ENCODE peak calls at places on chromosomes 12 and 14, in five cellular contexts. A is transverse colon, U is heart right ventricle, X is kidney epithelial cell, G is choroid plexus epithelial cell. E is an unnamed sample.

GRCh38 chr12:95413576-95413975 is 60.4 kb upstream of the METAP2 start:
- DNase-seq in A (no peak), U (no peak), X (no peak), G (peak), E (no peak)

GRCh38 chr12:14834502-14834901 is 8.8 kb downstream of the ART4 start:
- DNase-seq in A (no peak), U (no peak), X (no peak), G (peak), E (no peak)

GRCh38 chr14:74793506-74794155 is 30.5 kb downstream of the YLPM1 start:
- DNase-seq in A (no peak), U (no peak), X (no peak), G (peak), E (no peak)

GRCh38 chr14:104394606-104394910 is 185.0 kb upstream of the C14orf180 start:
- DNase-seq in A (no peak), U (no peak), X (no peak), G (no peak), E (no peak)

GRCh38 chr14:24353551-24354529 is 14.0 kb upstream of the RIPK3 start:
- DNase-seq in A (peak), U (no peak), X (no peak), G (peak), E (no peak)

GRCh38 chr12:123433615-123434014 is 2.9 kb downstream of the RILPL2 start:
- DNase-seq in A (no peak), U (no peak), X (no peak), G (no peak), E (no peak)

GRCh38 chr12:19893514-19893913 is 454.2 kb downstream of the AEBP2 start:
- DNase-seq in A (no peak), U (no peak), X (no peak), G (peak), E (no peak)

GRCh38 chr14:72965249-72965648 is 39.0 kb downstream of the DCAF4 start:
- DNase-seq in A (no peak), U (no peak), X (no peak), G (peak), E (no peak)

GRCh38 chr12:111444314-111444705 is 38.6 kb downstream of the SH2B3 start:
- DNase-seq in A (peak), U (no peak), X (no peak), G (no peak), E (no peak)

GRCh38 chr14:30521899-30522736 is 36.8 kb upstream of the G2E3 start:
- DNase-seq in A (no peak), U (no peak), X (peak), G (peak), E (no peak)

GRCh38 chr12:51323317-51323960 is 535 bp downstream of the BIN2 start:
- DNase-seq in A (peak), U (no peak), X (no peak), G (no peak), E (no peak)

GRCh38 chr12:49930515-49931288 is 19.8 kb upstream of the AQP2 start:
- DNase-seq in A (no peak), U (no peak), X (peak), G (peak), E (no peak)

GRCh38 chr12:13062669-13063068 is 18.5 kb downstream of the FAM234B start:
- DNase-seq in A (no peak), U (no peak), X (no peak), G (no peak), E (no peak)

GRCh38 chr14:96205059-96205993 is 687 bp downstream of the BDKRB2 start:
- DNase-seq in A (no peak), U (no peak), X (no peak), G (no peak), E (no peak)

GRCh38 chr14:100438678-100439592 is 115.8 kb downstream of the SLC25A47 start:
- DNase-seq in A (peak), U (no peak), X (peak), G (peak), E (peak)

GRCh38 chr14:101636081-101636560 is 74.8 kb downstream of the DIO3 start:
- DNase-seq in A (no peak), U (no peak), X (no peak), G (no peak), E (no peak)

GRCh38 chr12:76277480-76277879 is 70.7 kb downstream of the BBS10 start:
- DNase-seq in A (no peak), U (no peak), X (peak), G (peak), E (no peak)

GRCh38 chr12:7161811-7162210 is 27.7 kb upstream of the PEX5 start:
- DNase-seq in A (no peak), U (no peak), X (no peak), G (no peak), E (no peak)

GRCh38 chr12:42760550-42760949 is 171.0 kb upstream of the PRICKLE1 start:
- DNase-seq in A (no peak), U (no peak), X (no peak), G (no peak), E (no peak)

GRCh38 chr12:79886917-79887519 is 47.9 kb downstream of the PPP1R12A start:
- DNase-seq in A (no peak), U (no peak), X (peak), G (peak), E (peak)

GRCh38 chr14:73188501-73188903 is 48.8 kb upstream of the PAPLN start:
- DNase-seq in A (no peak), U (no peak), X (no peak), G (peak), E (no peak)

GRCh38 chr14:61196792-61197191 is 84.3 kb downstream of the TMEM30B start:
- DNase-seq in A (no peak), U (no peak), X (no peak), G (peak), E (no peak)

GRCh38 chr14:75911883-75912282 is 69.9 kb downstream of the TGFB3 start:
- DNase-seq in A (peak), U (no peak), X (no peak), G (peak), E (peak)

GRCh38 chr12:98945864-98946263 is 300.8 kb downstream of the APAF1 start:
- DNase-seq in A (no peak), U (no peak), X (no peak), G (no peak), E (no peak)

GRCh38 chr12:123267991-123268843 is 3.4 kb downstream of the CDK2AP1 start:
- DNase-seq in A (peak), U (peak), X (no peak), G (no peak), E (no peak)

GRCh38 chr12:9333129-9333528 is 124.9 kb upstream of the PZP start:
- DNase-seq in A (no peak), U (no peak), X (no peak), G (no peak), E (no peak)

GRCh38 chr12:124736115-124737039 is 127.3 kb downstream of the SCARB1 start:
- DNase-seq in A (no peak), U (no peak), X (no peak), G (no peak), E (no peak)

GRCh38 chr14:34554540-34555250 is 15.2 kb upstream of the EAPP start:
- DNase-seq in A (no peak), U (no peak), X (no peak), G (peak), E (no peak)

GRCh38 chr12:110728628-110729027 is 14.1 kb downstream of the PPP1CC start:
- DNase-seq in A (no peak), U (no peak), X (no peak), G (no peak), E (no peak)

GRCh38 chr12:80829767-80830166 is 108.0 kb downstream of the LIN7A start:
- DNase-seq in A (no peak), U (no peak), X (no peak), G (peak), E (no peak)

GRCh38 chr12:54217774-54218221 is 29.0 kb upstream of the SMUG1 start:
- DNase-seq in A (peak), U (no peak), X (no peak), G (peak), E (no peak)

GRCh38 chr12:54216580-54217308 is 28.0 kb upstream of the SMUG1 start:
- DNase-seq in A (peak), U (peak), X (no peak), G (peak), E (no peak)

GRCh38 chr12:54214553-54215374 is 26.0 kb upstream of the SMUG1 start:
- DNase-seq in A (peak), U (peak), X (peak), G (peak), E (peak)

GRCh38 chr12:54215990-54216579 is 27.3 kb upstream of the SMUG1 start:
- DNase-seq in A (peak), U (no peak), X (no peak), G (no peak), E (no peak)

DNA sequence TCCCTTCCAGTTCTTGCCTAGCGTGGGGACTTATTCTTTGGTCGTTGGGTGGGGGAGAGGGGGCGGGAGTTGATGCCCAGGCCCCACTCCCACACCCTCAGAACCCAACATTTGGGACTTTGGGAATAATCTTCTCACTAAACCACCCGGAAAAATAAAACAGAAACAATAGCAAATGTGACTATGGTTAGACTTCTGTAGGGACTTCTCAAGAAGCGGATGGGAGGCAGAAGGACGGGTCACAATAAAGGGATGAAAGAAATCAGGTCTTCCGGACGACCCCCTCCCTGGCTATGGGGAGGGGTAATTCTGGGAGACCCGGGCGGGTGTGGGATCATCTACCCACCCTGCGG is 28.5 kb upstream of the SMUG1 start:
- DNase-seq in A (no peak), U (no peak), X (no peak), G (no peak), E (no peak)
- TF ChIP-seq CTCF in A (no peak), U (peak), X (no peak), G (no peak), E (no peak)

DNA sequence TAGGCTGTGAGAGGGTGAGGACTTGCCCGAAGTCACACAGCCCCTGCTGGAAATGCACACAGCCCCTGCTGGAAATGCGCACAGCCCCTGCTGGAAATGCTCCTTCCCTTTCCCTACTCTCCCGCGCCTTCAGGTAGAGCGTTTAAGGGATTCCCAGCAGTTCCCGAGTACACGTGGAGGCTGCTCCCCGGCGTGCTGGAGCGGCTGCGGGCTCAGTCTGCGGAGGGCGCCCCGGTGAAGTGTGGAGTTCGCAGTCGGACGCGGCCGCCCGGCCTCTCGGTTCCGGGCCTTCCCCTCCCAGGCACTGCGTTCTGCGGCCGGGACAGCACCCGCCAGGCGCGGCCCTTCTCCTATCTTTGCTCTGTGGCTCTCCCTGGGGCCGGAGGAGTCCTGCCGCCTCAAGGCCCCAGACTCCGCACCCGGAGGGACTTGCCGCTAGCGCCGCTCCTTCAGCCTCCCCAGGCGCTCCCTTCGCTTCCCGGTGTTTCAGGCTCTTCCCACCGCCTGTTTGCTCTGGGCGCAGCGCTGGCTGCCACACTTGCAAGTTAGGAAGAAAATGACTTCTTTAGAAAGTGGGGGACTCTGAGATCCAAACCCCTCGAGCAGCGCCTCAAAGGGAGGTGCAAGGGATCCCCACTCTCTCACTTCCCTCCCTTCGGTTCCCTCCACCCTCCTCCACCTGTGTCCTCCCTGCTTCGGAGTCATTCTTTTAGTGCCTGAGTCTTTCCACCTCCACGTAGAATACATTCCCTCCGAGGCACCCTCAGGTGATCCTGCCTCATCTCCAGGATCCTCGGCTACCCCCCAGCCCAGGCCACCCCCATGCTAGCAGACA is 8.3 kb upstream of the TBX5 start:
- DNase-seq in A (no peak), U (no peak), X (no peak), G (no peak), E (no peak)
- H3K4me3 ChIP-seq in A (no peak), U (no peak), X (no peak), G (no peak), E (no peak)

GRCh38 chr12:120668797-120669054 is 18.2 kb upstream of the MLEC start:
- DNase-seq in A (no peak), U (no peak), X (no peak), G (no peak), E (no peak)

GRCh38 chr12:120669055-120669828 is 17.7 kb upstream of the MLEC start:
- DNase-seq in A (peak), U (no peak), X (no peak), G (peak), E (peak)

GRCh38 chr12:120668091-120668796 is 18.7 kb upstream of the MLEC start:
- DNase-seq in A (no peak), U (no peak), X (no peak), G (no peak), E (no peak)

GRCh38 chr12:120663741-120664140 is 23.2 kb upstream of the MLEC start:
- DNase-seq in A (no peak), U (no peak), X (no peak), G (peak), E (no peak)

GRCh38 chr12:120666577-120667390 is 20.2 kb upstream of the MLEC start:
- DNase-seq in A (no peak), U (no peak), X (no peak), G (no peak), E (no peak)
- TF ChIP-seq CTCF in A (no peak), U (no peak), X (no peak), G (no peak), E (no peak)

GRCh38 chr12:45978108-45978507 is 12.3 kb downstream of the SCAF11 start:
- DNase-seq in A (no peak), U (no peak), X (no peak), G (no peak), E (no peak)

GRCh38 chr12:45975506-45975905 is 14.9 kb downstream of the SCAF11 start:
- DNase-seq in A (no peak), U (no peak), X (no peak), G (no peak), E (no peak)

GRCh38 chr12:45986646-45987338 is 3.6 kb downstream of the SCAF11 start:
- DNase-seq in A (no peak), U (no peak), X (no peak), G (no peak), E (no peak)

GRCh38 chr12:45980540-45980939 is 9.8 kb downstream of the SCAF11 start:
- DNase-seq in A (no peak), U (no peak), X (no peak), G (no peak), E (no peak)

GRCh38 chr12:45981075-45981837 is 9.1 kb downstream of the SCAF11 start:
- DNase-seq in A (no peak), U (no peak), X (no peak), G (no peak), E (no peak)
- H3K4me3 ChIP-seq in A (no peak), U (no peak), X (no peak), G (no peak), E (no peak)

GRCh38 chr12:109020750-109021380 is at the start of gene SVOP:
- DNase-seq in A (peak), U (peak), X (peak), G (peak), E (peak)
- TF ChIP-seq CTCF in A (no peak), U (no peak), X (no peak), G (peak), E (no peak)

DNA sequence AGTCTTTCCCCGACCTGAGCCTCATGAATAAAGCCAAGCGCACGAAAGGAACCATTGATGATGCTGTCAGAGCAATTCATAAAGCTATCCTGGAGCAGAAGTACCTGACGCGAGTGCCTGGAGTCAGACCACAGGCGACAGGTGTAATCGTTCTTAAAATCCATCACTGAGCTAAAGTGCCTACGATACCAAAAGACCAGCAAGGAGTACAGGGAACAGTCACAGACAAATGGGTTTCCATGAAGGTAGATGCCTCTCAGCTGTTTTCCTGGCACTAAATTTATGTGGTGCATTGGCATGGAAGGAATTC is 1.4 kb upstream of the PCED1B start:
- DNase-seq in A (no peak), U (no peak), X (no peak), G (no peak), E (no peak)
- H3K4me3 ChIP-seq in A (no peak), U (peak), X (peak), G (peak), E (peak)

GRCh38 chr14:51242545-51243490 is 2.8 kb downstream of the TMX1 start:
- DNase-seq in A (no peak), U (no peak), X (no peak), G (no peak), E (no peak)
- TF ChIP-seq CTCF in A (no peak), U (no peak), X (peak), G (peak), E (no peak)

GRCh38 chr12:480831-481230 is 21.1 kb downstream of the B4GALNT3 start:
- DNase-seq in A (no peak), U (peak), X (no peak), G (no peak), E (no peak)
- H3K4me3 ChIP-seq in A (no peak), U (no peak), X (no peak), G (no peak), E (no peak)